ENCODE peak calls at places on chromosome 17, in seven cellular contexts. V, F, C, T, Z, H and Q are unnamed samples.

GRCh38 chr17:49616546-49617205 is 41.0 kb downstream of the NXPH3 start:
- DNase-seq in H (no peak), Z (no peak), F (no peak), C (peak; percentile 81), V (no peak), T (no peak), Q (no peak)

GRCh38 chr17:46270032-46270431 is 24.9 kb upstream of the LRRC37A start:
- DNase-seq in V (no peak), H (no peak), Z (no peak), C (no peak), T (no peak), F (no peak), Q (no peak)

GRCh38 chr17:80477647-80478478 is 1.5 kb upstream of the NPTX1 start:
- DNase-seq in F (peak; percentile 25), Z (peak; percentile 69), V (no peak), H (no peak), C (peak; percentile 84), T (no peak), Q (peak; percentile 34)

GRCh38 chr17:43801844-43802243 is 21.6 kb downstream of the CFAP97D1 start:
- DNase-seq in V (no peak), Z (no peak), T (no peak), C (no peak), H (no peak), F (no peak), Q (no peak)

GRCh38 chr17:80738406-80738805 is 193.8 kb downstream of the RPTOR start:
- DNase-seq in V (no peak), Z (no peak), F (no peak), T (no peak), C (no peak), H (no peak), Q (no peak)

GRCh38 chr17:41555105-41555887 is 16.6 kb downstream of the KRT9 start:
- DNase-seq in C (no peak), H (no peak), V (no peak), Z (no peak), T (no peak), F (no peak), Q (no peak)

GRCh38 chr17:41415833-41416335 is 8.5 kb downstream of the KRT37 start:
- DNase-seq in T (no peak), Z (no peak), F (no peak), C (peak; percentile 75), V (no peak), H (no peak), Q (no peak)

GRCh38 chr17:83094291-83094690 is 14.9 kb downstream of the METRNL start:
- DNase-seq in H (no peak), Z (no peak), F (no peak), V (no peak), T (no peak), C (no peak), Q (no peak)

GRCh38 chr17:72447251-72447640 is 326.4 kb downstream of the SOX9 start:
- DNase-seq in C (no peak), T (no peak), F (no peak), Z (no peak), H (no peak), V (no peak), Q (no peak)

GRCh38 chr17:9226794-9227135 is 205.5 kb downstream of the NTN1 start:
- DNase-seq in V (no peak), T (no peak), C (no peak), F (no peak), Z (no peak), H (no peak), Q (no peak)

GRCh38 chr17:47289302-47289701 is 34.5 kb upstream of the EFCAB13 start:
- DNase-seq in T (no peak), Z (no peak), F (no peak), C (no peak), V (no peak), H (no peak), Q (no peak)